ENCODE peak calls at places on chromosomes 13 and 19, in six cellular contexts. E, Y, B, Q, K and D are unnamed samples.

GRCh38 chr13:80105350-80105749 is 235.6 kb downstream of the SPRY2 start:
- DNase-seq in E (no peak), K (no peak), Q (no peak), Y (no peak), B (no peak), D (no peak)

GRCh38 chr19:8615022-8615421 is 4.5 kb upstream of the ADAMTS10 start:
- DNase-seq in B (no peak), E (no peak), K (no peak), Q (no peak), Y (no peak), D (no peak)

GRCh38 chr19:16325161-16325527 is 518 bp downstream of the KLF2 start:
- DNase-seq in Q (no peak), B (peak; percentile 40), Y (peak; percentile 59), E (no peak), K (peak; percentile 71), D (no peak)

GRCh38 chr19:44747739-44748425 is 626 bp upstream of the BCL3 start:
- DNase-seq in Q (no peak), Y (peak; percentile 73), E (no peak), B (peak; percentile 77), K (peak; percentile 71), D (no peak)

GRCh38 chr13:21242236-21242635 is 65.8 kb downstream of the MRPL57 start:
- DNase-seq in E (no peak), K (peak; percentile 79), Y (no peak), B (no peak), Q (peak; percentile 52), D (no peak)

GRCh38 chr13:114185182-114185971 is 6.3 kb downstream of the CFAP97D2 start:
- DNase-seq in B (no peak), K (no peak), E (no peak), Q (no peak), Y (peak; percentile 38), D (no peak)

GRCh38 chr19:13118424-13119193 is 545 bp downstream of the NACC1 start:
- DNase-seq in B (peak; percentile 65), Y (peak; percentile 43), Q (no peak), E (no peak), K (peak; percentile 97), D (no peak)

GRCh38 chr13:27211271-27211670 is 39.7 kb upstream of the USP12 start:
- DNase-seq in E (no peak), B (no peak), Q (no peak), K (no peak), Y (no peak), D (no peak)

GRCh38 chr13:31835932-31836331 is 96.6 kb downstream of the RXFP2 start:
- DNase-seq in Q (no peak), K (no peak), E (peak; percentile 65), Y (no peak), B (no peak), D (no peak)

GRCh38 chr19:18452386-18452785 is 14.5 kb upstream of the ISYNA1 start:
- DNase-seq in Y (no peak), B (no peak), K (no peak), Q (no peak), E (no peak), D (no peak)

GRCh38 chr19:38745316-38745715 is 1.0 kb upstream of the CAPN12 start:
- DNase-seq in K (no peak), Q (no peak), B (no peak), Y (no peak), E (no peak), D (no peak)

GRCh38 chr19:45443462-45444317 is 20.0 kb upstream of the ERCC1 start:
- DNase-seq in Q (peak; percentile 90), K (peak; percentile 99), Y (peak; percentile 97), B (peak; percentile 94), E (peak; percentile 91), D (peak; percentile 95)

GRCh38 chr13:28046981-28047380 is 53.4 kb downstream of the FLT3 start:
- DNase-seq in Q (no peak), B (no peak), Y (no peak), K (no peak), E (peak; percentile 74), D (no peak)

GRCh38 chr19:39416152-39416551 is 3.7 kb downstream of the PLEKHG2 start:
- DNase-seq in E (no peak), K (no peak), Y (no peak), B (no peak), Q (no peak), D (no peak)

GRCh38 chr13:22141636-22142035 is 470.8 kb downstream of the FGF9 start:
- DNase-seq in E (no peak), B (no peak), K (no peak), Y (no peak), Q (no peak), D (no peak)

GRCh38 chr13:103354189-103354588 is 288.0 kb upstream of the SLC10A2 start:
- DNase-seq in E (no peak), K (no peak), B (no peak), Y (no peak), Q (no peak), D (no peak)

GRCh38 chr19:57338798-57339378 is 12.2 kb upstream of the ZNF304 start:
- DNase-seq in K (no peak), Y (no peak), E (peak; percentile 52), B (no peak), Q (no peak), D (no peak)

GRCh38 chr13:29743229-29743786 is 107.1 kb downstream of the UBL3 start:
- DNase-seq in Q (no peak), E (no peak), K (no peak), B (peak; percentile 72), Y (peak; percentile 45), D (no peak)

GRCh38 chr13:64446372-64446771 is 2783.8 kb downstream of the PCDH9 start:
- DNase-seq in Q (no peak), K (peak; percentile 53), Y (no peak), B (no peak), E (peak; percentile 5), D (no peak)

GRCh38 chr13:110396913-110397379 is 89.9 kb downstream of the COL4A2 start:
- DNase-seq in E (peak; percentile 100), Y (peak; percentile 87), B (peak; percentile 89), Q (no peak), K (no peak), D (peak; percentile 95)

GRCh38 chr19:39237200-39238184 is 7.3 kb downstream of the IFNL3 start:
- DNase-seq in Y (no peak), E (no peak), Q (no peak), B (no peak), K (peak; percentile 39), D (no peak)

GRCh38 chr13:34201050-34201913 is 383.3 kb downstream of the RFC3 start:
- DNase-seq in E (peak; percentile 53), Y (no peak), B (no peak), K (no peak), Q (no peak), D (no peak)

GRCh38 chr13:70347947-70348620 is 239.8 kb upstream of the KLHL1 start:
- DNase-seq in Y (no peak), E (no peak), Q (no peak), B (no peak), K (no peak), D (no peak)

GRCh38 chr13:93603043-93603442 is 376.4 kb downstream of the GPC6 start:
- DNase-seq in Q (no peak), E (peak; percentile 80), B (no peak), K (peak; percentile 22), Y (no peak), D (peak; percentile 5)
- H3K27ac ChIP-seq in Q (no peak overlapping the region), E (no peak overlapping the region), B (no peak overlapping the region), K (no peak overlapping the region), Y (no peak overlapping the region), D (no peak overlapping the region)

DNA sequence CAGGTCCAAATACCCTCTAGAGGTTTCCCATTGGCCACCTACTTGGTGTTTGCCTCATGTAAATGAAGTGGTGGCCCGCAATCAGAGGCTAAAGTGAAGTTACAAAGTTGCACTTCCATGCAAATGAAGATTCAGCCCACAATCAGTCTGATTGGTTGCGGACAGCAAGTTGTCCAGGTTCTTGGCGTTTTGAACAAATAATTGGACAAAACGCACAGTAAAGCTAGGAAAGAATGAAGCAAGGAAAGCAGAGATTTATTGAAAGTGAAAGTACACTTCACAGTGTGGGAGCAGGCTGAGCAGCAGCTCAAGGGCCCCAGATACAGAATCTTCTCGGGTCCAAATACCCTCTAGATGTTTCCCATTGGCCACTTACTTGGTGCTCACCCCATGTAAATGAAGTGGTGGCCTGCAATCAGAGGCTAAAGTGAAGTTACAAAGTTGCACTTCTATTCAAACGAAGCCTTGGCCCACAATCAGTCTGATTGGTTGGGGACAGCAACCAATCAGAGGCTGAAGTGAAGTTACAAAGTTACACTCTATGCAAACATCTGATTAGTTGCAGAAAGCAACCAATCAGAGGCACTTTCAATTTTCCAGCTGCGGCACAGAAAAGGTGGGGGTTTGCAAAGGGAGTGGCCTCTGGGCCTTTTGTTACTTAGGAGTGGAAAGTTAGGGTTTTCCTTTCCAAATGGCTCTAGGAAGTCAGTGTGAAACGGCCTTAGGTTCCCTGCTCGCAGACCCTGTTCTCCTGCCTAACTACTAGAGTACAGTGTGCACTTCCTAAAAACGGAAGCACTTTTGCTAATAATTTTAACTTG is 4.7 kb upstream of the TM9SF2 start:
- DNase-seq in E (peak; percentile 9), Y (peak; percentile 35), Q (no peak), B (peak; percentile 94), K (peak; percentile 67), D (peak; percentile 15)
- H3K27ac ChIP-seq in E (no peak overlapping the region), Y (peak overlapping the region; percentile 92), Q (no peak overlapping the region), B (peak overlapping the region; percentile 94), K (no peak overlapping the region), D (peak overlapping the region; percentile 68)

DNA sequence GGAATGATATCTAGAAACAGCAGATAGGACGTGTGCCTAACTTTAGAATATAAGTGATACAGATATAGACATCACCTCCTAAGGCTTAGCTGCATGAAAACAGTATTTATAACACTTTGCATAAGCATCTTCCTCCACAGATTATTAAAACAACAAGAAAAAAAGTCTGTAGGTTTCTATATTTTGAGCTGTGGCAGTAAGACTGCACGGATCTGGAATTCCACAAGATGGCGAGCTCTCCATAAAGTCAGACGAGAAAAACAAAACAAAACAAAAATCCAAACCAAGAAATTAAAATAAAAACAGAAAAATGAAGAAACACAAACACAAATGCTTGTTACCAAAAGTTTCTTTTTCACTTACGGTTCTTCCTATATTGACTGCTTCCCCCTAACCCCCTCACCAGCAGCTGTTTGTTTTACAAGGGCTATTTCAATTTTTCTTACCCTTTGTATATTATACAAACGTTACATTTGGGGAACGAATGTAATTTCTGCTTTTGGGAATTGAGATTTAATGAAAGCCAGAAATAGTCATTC is 285.8 kb downstream of the MYO16 start:
- DNase-seq in K (peak; percentile 39), E (peak; percentile 53), B (peak; percentile 42), Y (no peak), Q (no peak), D (no peak)
- H3K27ac ChIP-seq in K (no peak overlapping the region), E (peak overlapping the region; percentile 92), B (peak overlapping the region; percentile 36), Y (peak overlapping the region; percentile 34), Q (no peak overlapping the region), D (peak overlapping the region; percentile 75)

DNA sequence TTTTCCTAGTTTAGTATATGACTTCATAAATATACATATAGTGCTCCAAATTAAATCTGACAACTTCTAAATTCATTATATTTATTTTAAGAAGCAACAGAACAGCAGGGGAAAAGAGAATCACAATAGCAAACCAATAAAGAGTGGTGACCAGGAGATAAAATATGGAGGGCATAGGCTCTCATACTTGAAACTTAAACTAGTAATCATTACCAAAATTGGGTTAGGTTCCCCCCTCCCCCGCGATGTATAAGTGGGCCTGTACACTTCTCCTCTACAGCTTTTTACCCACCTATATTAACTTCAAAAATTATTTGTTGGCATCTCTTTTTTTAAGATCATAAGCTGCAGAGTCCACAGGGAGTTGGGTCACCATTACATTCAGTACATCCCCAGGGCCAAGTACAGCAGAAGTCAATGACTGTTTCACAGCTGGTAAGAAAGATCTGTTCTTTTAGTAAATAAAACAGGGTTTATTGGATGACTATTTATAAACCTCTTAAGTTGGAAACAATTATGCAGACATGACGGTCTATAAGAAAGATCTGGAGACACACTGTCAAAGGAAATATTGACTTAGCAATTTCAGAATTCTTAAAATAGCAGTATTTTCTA is 29.4 kb downstream of the KLF12 start:
- DNase-seq in B (no peak), E (no peak), Y (no peak), K (no peak), Q (no peak), D (no peak)
- H3K27ac ChIP-seq in B (no peak overlapping the region), E (no peak overlapping the region), Y (no peak overlapping the region), K (no peak overlapping the region), Q (no peak overlapping the region), D (no peak overlapping the region)